ENCODE peak calls at places on chromosomes 3 and 15, in four cellular contexts. D, O, E and A are unnamed samples.

GRCh38 chr15:68442041-68442440 is 10.1 kb upstream of the ITGA11 start:
- DNase-seq in D (no peak), E (peak; percentile 95), O (no peak), A (no peak)

GRCh38 chr3:170815340-170815739 is 54.7 kb downstream of the RPL22L1 start:
- DNase-seq in E (no peak), D (no peak), O (peak; percentile 29), A (no peak)

GRCh38 chr3:61979645-61980430 is 393.5 kb downstream of the FEZF2 start:
- DNase-seq in E (no peak), O (no peak), D (no peak), A (no peak)

GRCh38 chr3:183895296-183895695 is 10.6 kb upstream of the PARL start:
- DNase-seq in O (peak; percentile 38), D (no peak), E (no peak), A (peak; percentile 84)

GRCh38 chr3:81490541-81491288 is 270.7 kb downstream of the GBE1 start:
- DNase-seq in O (peak; percentile 77), E (peak; percentile 88), D (peak; percentile 76), A (peak; percentile 26)

GRCh38 chr3:132840201-132840700 is 118.0 kb upstream of the NPHP3 start:
- DNase-seq in D (no peak), E (no peak), O (no peak), A (no peak)

GRCh38 chr3:70771426-70772147 is 459.1 kb upstream of the MDFIC2 start:
- DNase-seq in D (no peak), E (no peak), O (no peak), A (no peak)

GRCh38 chr3:124410471-124410870 is 319.8 kb upstream of the UMPS start:
- DNase-seq in D (no peak), O (no peak), E (no peak), A (no peak)

GRCh38 chr15:101001056-101001455 is 81.9 kb downstream of the LRRK1 start:
- DNase-seq in E (no peak), O (no peak), D (no peak), A (no peak)

GRCh38 chr15:93881310-93881709 is 350.1 kb upstream of the MCTP2 start:
- DNase-seq in O (no peak), E (no peak), D (no peak), A (no peak)

GRCh38 chr3:147654827-147655226 is 245.7 kb downstream of the ZIC1 start:
- DNase-seq in D (no peak), E (no peak), O (no peak), A (no peak)

GRCh38 chr3:114893361-114893760 is 253.7 kb downstream of the ZBTB20 start:
- DNase-seq in E (no peak), O (no peak), D (no peak), A (no peak)

GRCh38 chr15:59918994-59919951 is 84.8 kb upstream of the FOXB1 start:
- DNase-seq in O (no peak), D (no peak), E (no peak), A (peak; percentile 23)

GRCh38 chr15:79990280-79990996 is 19.4 kb upstream of the BCL2A1 start:
- DNase-seq in O (no peak), E (peak; percentile 56), D (no peak), A (no peak)

GRCh38 chr3:44419159-44419922 is 58.1 kb downstream of the ZNF445 start:
- DNase-seq in D (no peak), E (no peak), O (no peak), A (no peak)

GRCh38 chr15:83248151-83248851 is 36.2 kb downstream of the BNC1 start:
- DNase-seq in E (no peak), O (peak; percentile 67), D (no peak), A (no peak)

GRCh38 chr3:177777699-177778098 is 580.4 kb upstream of the TBL1XR1 start:
- DNase-seq in O (peak; percentile 51), E (no peak), D (no peak), A (no peak)

GRCh38 chr15:30921781-30922371 is 18.2 kb downstream of the FAN1 start:
- DNase-seq in O (no peak), E (no peak), D (no peak), A (no peak)

GRCh38 chr15:60223161-60223560 is 174.6 kb downstream of the ANXA2 start:
- DNase-seq in E (no peak), D (no peak), O (no peak), A (no peak)

GRCh38 chr3:42520336-42520735 is 17.9 kb downstream of the VIPR1 start:
- DNase-seq in O (no peak), E (no peak), D (no peak), A (no peak)

DNA sequence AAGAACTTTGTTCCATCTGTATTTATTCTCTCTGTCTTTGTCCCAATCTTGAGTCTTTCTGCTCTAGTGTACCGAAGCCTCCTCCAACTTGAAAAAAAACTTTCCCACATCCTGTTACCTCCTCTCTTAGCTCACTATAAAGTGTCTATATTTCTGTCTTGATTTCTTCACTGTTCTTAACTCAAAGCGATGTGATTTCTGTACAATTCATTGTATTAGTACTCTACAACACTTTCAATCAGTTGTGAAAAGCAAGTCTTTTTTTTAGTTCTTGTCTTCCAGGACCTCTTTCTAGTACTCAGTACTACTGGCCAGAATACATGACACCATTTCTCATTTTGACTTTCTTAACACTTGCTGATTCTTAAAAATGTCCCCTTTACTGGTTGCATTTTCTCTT is 353.5 kb upstream of the SATB1 start:
- DNase-seq in D (no peak), O (no peak), E (no peak), A (no peak)
- TF ChIP-seq POLR2A in D (no peak), O (no peak), E (no peak), A (no peak)

DNA sequence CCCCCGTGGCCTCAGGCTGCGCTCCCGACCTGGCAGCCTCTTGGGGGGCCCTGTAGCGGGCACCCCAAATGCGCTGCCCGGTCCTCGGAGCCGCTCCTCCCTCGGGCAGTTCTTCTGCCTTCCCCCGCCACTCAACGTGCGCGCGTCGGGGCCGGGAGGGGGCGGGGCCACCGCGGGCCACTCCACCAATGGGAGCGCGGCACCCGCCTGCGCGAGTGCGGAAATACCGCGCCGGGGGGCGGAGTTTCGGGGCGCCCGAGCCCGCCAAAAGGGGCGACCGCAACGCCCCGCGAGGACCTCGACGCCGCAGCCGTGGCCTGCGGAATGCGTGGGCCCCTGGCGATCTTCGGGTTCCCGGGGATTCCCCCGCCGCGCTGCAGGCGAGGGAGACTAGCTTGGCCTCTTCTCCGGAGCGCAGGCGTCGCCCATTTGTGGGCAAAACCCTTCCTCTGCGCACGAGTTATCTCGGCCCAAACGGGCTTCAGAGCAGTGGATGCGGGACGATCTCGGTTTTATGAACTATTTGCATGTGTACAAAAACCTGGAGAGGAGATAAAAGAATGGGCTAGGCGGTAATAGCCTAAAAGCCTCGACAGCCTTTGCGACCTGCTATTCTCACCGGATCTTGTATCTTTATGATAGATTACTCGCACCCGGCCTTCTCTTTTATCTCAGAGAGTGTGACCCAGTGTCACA is at the start of gene TASOR:
- DNase-seq in E (peak; percentile 96), D (peak; percentile 64), O (no peak), A (peak; percentile 84)
- TF ChIP-seq POLR2A in E (no peak), D (peak; percentile 85), O (no peak), A (peak; percentile 67)

GRCh38 chr15:99668533-99669182 is 64.6 kb downstream of the LYSMD4 start:
- DNase-seq in O (no peak), E (no peak), D (no peak), A (no peak)
- TF ChIP-seq POLR2A in O (no peak), E (no peak), D (no peak), A (no peak)

GRCh38 chr3:15258720-15259119 is 52.7 kb downstream of the CAPN7 start:
- DNase-seq in O (no peak), D (no peak), E (peak; percentile 82), A (no peak)

GRCh38 chr3:15262021-15262420 is 56.0 kb downstream of the CAPN7 start:
- DNase-seq in E (peak; percentile 65), O (no peak), D (no peak), A (no peak)

GRCh38 chr3:15261274-15261673 is 55.2 kb downstream of the CAPN7 start:
- DNase-seq in D (no peak), E (peak; percentile 63), O (no peak), A (no peak)

GRCh38 chr3:15263120-15263519 is 57.1 kb downstream of the CAPN7 start:
- DNase-seq in E (peak; percentile 61), O (no peak), D (no peak), A (no peak)

DNA sequence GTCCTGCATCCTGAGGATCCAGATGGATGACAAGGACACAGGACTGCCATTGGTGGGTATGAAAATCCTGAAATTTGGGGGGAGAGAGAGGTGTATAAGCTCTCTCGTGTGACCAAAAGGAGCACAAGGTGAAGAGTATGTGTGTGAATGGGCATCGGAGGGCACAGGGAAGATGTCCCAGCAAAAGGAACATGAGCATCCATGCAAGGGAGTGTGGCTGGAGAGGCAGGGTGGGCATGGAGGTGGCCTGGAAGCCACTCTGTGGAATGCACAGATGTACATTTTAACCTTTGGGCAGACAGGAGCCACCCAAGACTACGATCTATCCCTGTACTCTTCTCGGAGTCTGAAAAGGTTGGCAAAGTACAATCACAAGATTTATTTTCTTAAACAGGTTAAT is 54.5 kb downstream of the CAPN7 start:
- DNase-seq in O (no peak), E (peak; percentile 77), D (no peak), A (no peak)
- TF ChIP-seq POLR2A in O (no peak), E (no peak), D (no peak), A (no peak)

GRCh38 chr15:40108855-40109735 is at the start of gene BMF:
- DNase-seq in D (peak; percentile 100), E (peak; percentile 100), O (peak; percentile 99), A (peak; percentile 91)
- TF ChIP-seq POLR2A in D (no peak), E (no peak), O (no peak), A (no peak)

DNA sequence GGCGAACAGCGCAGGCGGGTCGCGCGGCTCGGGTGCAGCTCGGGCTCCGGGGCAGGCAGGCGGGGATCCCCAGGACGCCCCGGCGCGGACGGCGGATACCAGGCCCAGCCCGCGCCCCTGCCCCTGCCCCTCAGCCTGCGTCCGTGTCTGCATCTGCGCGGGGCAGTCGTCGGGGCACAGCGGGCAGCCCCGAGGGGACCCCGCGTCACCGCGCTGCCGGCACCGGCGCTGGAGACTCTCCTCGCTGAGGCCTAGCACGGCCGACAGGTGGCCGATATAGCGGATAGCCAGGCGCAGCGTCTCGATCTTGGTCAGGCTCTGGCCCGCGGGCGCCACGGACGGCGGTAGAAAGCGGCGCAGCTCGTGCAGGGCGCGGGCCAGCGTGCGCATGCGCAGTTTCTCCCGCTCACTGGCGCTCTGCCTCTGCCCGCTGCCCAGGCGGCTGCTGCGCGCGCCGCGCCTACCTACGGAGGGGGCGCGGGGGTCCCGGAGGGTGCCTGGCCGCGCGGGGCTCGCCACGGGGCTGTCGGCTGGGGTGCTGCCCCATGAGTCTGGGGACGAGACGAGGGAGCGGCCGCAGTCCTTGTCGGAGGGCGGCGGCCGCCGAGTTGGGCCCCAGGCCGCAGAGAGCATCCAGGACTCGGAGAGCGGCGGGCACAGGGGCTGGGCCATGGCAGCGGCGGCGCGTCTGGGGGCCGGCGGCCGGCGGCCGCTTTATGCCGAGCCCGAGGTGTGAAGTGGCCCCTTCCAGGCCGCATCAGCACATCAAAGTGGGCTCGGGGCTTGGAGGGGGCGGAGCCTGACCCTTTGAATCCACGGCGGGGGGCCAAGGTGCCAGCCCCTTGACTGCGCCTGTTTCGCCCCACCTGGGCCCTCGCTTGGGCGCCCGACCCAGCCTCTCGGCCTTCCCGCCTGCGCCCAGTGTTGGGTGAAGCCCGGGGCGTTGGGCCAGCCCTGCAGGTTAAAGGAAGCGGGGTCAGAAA is at the start of gene MESP1:
- DNase-seq in E (peak; percentile 97), D (peak; percentile 82), O (peak; percentile 78), A (peak; percentile 87)
- TF ChIP-seq POLR2A in E (no peak), D (peak; percentile 64), O (peak; percentile 60), A (peak; percentile 75)